ENCODE peak calls at places on chromosomes 5 and 9, in five cellular contexts. B is activated CD8-positive, alpha-beta T cell treated with anti-CD3 and anti-CD28 coated beads for 36 hours; N is right lobe of liver; L is B cell; Z is upper lobe of right lung. G is an unnamed sample.
A peak's percentile ranks its signal among the peaks of the same experiment; 100 is the strongest.

GRCh38 chr5:1112596-1113331 is 901 bp upstream of the SLC12A7 start:
- DNase-seq in B (no peak), N (no peak), L (no peak), Z (no peak), G (no peak)

GRCh38 chr5:124649548-124650501 is 96.6 kb downstream of the ZNF608 start:
- DNase-seq in B (peak; percentile 83), N (peak; percentile 84), L (peak; percentile 77), Z (peak; percentile 87), G (peak; percentile 84)

GRCh38 chr5:158812381-158812780 is 287.3 kb downstream of the EBF1 start:
- DNase-seq in B (peak; percentile 77), N (no peak), L (peak; percentile 55), Z (no peak), G (no peak)

GRCh38 chr5:81167078-81167477 is 66.0 kb upstream of the CKMT2 start:
- DNase-seq in B (no peak), N (no peak), L (no peak), Z (no peak), G (no peak)

GRCh38 chr5:140322751-140323731 is 20.1 kb upstream of the PFDN1 start:
- DNase-seq in B (no peak), N (no peak), L (no peak), Z (no peak), G (no peak)

GRCh38 chr5:84642795-84643194 is 258.1 kb upstream of the EDIL3 start:
- DNase-seq in B (no peak), N (no peak), L (no peak), Z (no peak), G (no peak)

GRCh38 chr5:113678924-113679575 is 165.6 kb downstream of the YTHDC2 start:
- DNase-seq in B (peak; percentile 45), N (no peak), L (no peak), Z (no peak), G (peak; percentile 24)

GRCh38 chr5:177310757-177311173 is 933 bp downstream of the MXD3 start:
- DNase-seq in B (peak; percentile 47), N (no peak), L (peak; percentile 67), Z (no peak), G (no peak)

GRCh38 chr9:124332321-124332720 is 74.6 kb downstream of the NEK6 start:
- DNase-seq in B (no peak), N (no peak), L (no peak), Z (no peak), G (no peak)

GRCh38 chr5:68464424-68464823 is 248.9 kb downstream of the PIK3R1 start:
- DNase-seq in B (peak; percentile 85), N (no peak), L (no peak), Z (no peak), G (no peak)

GRCh38 chr5:108650997-108651396 is 96.7 kb upstream of the FER start:
- DNase-seq in B (no peak), N (no peak), L (no peak), Z (no peak), G (no peak)

GRCh38 chr5:107542428-107542827 is 128.3 kb downstream of the EFNA5 start:
- DNase-seq in B (no peak), N (peak; percentile 63), L (no peak), Z (peak; percentile 82), G (no peak)

GRCh38 chr9:128946945-128947422 is 419 bp downstream of the DOLK start:
- DNase-seq in B (no peak), N (peak; percentile 65), L (no peak), Z (no peak), G (no peak)

GRCh38 chr9:107488400-107489143 is 997 bp downstream of the KLF4 start:
- DNase-seq in B (peak; percentile 27), N (peak; percentile 74), L (peak; percentile 72), Z (peak; percentile 91), G (peak; percentile 52)

GRCh38 chr5:173645437-173645807 is 29.0 kb upstream of the BOD1 start:
- DNase-seq in B (no peak), N (no peak), L (no peak), Z (peak; percentile 71), G (no peak)

GRCh38 chr5:67795781-67796477 is 419.6 kb upstream of the PIK3R1 start:
- DNase-seq in B (no peak), N (no peak), L (no peak), Z (no peak), G (no peak)

GRCh38 chr9:6842584-6842947 is 84.8 kb downstream of the KDM4C start:
- DNase-seq in B (no peak), N (no peak), L (no peak), Z (no peak), G (no peak)

GRCh38 chr9:104276709-104277245 is 182.7 kb downstream of the SMC2 start:
- DNase-seq in B (no peak), N (no peak), L (no peak), Z (no peak), G (no peak)

GRCh38 chr5:981466-981865 is 27.1 kb upstream of the NKD2 start:
- DNase-seq in B (no peak), N (no peak), L (no peak), Z (no peak), G (no peak)

GRCh38 chr9:103904242-103904641 is 189.9 kb upstream of the SMC2 start:
- DNase-seq in B (no peak), N (no peak), L (no peak), Z (no peak), G (no peak)

GRCh38 chr9:99807276-99807852 is 14.3 kb upstream of the NR4A3 start:
- DNase-seq in B (peak; percentile 83), N (peak; percentile 58), L (peak; percentile 67), Z (peak; percentile 66), G (peak; percentile 52)

GRCh38 chr5:96789794-96790193 is 18.0 kb downstream of the ERAP1 start:
- DNase-seq in B (no peak), N (no peak), L (no peak), Z (no peak), G (no peak)

GRCh38 chr9:113369583-113370140 is 7.1 kb downstream of the HDHD3 start:
- DNase-seq in B (no peak), N (peak; percentile 92), L (no peak), Z (no peak), G (no peak)

GRCh38 chr9:24479696-24480095 is 66.0 kb downstream of the IZUMO3 start:
- DNase-seq in B (no peak), N (no peak), L (no peak), Z (no peak), G (no peak)

GRCh38 chr9:76655121-76655531 is 109.1 kb upstream of the PCA3 start:
- DNase-seq in B (no peak), N (no peak), L (no peak), Z (no peak), G (no peak)

GRCh38 chr5:40258205-40258604 is 421.5 kb upstream of the PTGER4 start:
- DNase-seq in B (no peak), N (no peak), L (no peak), Z (no peak), G (no peak)

GRCh38 chr9:38386319-38386895 is 6.1 kb upstream of the ALDH1B1 start:
- DNase-seq in B (no peak), N (peak; percentile 78), L (no peak), Z (no peak), G (no peak)

GRCh38 chr9:106035810-106036209 is 341.5 kb downstream of the TMEM38B start:
- DNase-seq in B (no peak), N (no peak), L (no peak), Z (no peak), G (no peak)

GRCh38 chr9:136840877-136841645 is 1.2 kb upstream of the AJM1 start:
- DNase-seq in B (peak; percentile 44), N (peak; percentile 95), L (no peak), Z (no peak), G (no peak)

GRCh38 chr5:173474881-173475287 is 141.6 kb downstream of the BOD1 start:
- DNase-seq in B (no peak), N (no peak), L (no peak), Z (no peak), G (no peak)

GRCh38 chr5:821504-821903 is 29.3 kb downstream of the ZDHHC11 start:
- DNase-seq in B (no peak), N (no peak), L (no peak), Z (no peak), G (no peak)

GRCh38 chr9:134607971-134608370 is 33.6 kb upstream of the COL5A1 start:
- DNase-seq in B (no peak), N (no peak), L (no peak), Z (no peak), G (no peak)

GRCh38 chr9:87256973-87257372 is 240.7 kb upstream of the DAPK1 start:
- DNase-seq in B (no peak), N (no peak), L (no peak), Z (no peak), G (no peak)

GRCh38 chr5:146196459-146197048 is 6.9 kb upstream of the RBM27 start:
- DNase-seq in B (no peak), N (no peak), L (no peak), Z (no peak), G (no peak)

GRCh38 chr5:175857986-175858385 is 13.4 kb upstream of the CPLX2 start:
- DNase-seq in B (no peak), N (no peak), L (no peak), Z (no peak), G (no peak)
- TF ChIP-seq CTCF in B (no peak), N (no peak), L (no peak), Z (no peak), G (no peak)

DNA sequence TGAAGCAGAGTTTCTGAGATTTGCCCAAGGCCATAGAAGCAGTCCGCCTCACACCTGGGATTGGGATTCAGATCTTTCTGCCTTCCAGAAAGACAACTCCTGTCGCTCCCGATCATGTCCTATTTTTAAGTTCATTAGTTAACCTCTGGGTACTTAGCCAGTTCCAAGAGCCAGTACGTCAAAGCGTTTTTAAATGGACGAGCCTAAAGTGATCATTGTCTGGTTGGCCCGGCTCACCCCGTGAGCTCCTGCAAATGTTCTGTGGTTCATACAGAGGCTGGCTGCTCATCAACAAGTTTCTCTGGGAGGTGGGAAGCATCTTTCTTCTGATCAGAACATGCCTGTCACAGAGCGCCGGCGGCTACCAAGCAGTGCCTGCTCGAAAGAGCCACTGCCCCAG is 554.5 kb upstream of the WWC1 start:
- DNase-seq in B (no peak), N (no peak), L (no peak), Z (no peak), G (no peak)
- TF ChIP-seq CTCF in B (no peak), N (no peak), L (no peak), Z (no peak), G (no peak)

GRCh38 chr5:2207966-2208544 is 325.3 kb upstream of the IRX4 start:
- DNase-seq in B (peak; percentile 10), N (no peak), L (no peak), Z (peak; percentile 68), G (no peak)
- TF ChIP-seq CTCF in B (no peak), N (no peak), L (no peak), Z (peak; percentile 33), G (no peak)

DNA sequence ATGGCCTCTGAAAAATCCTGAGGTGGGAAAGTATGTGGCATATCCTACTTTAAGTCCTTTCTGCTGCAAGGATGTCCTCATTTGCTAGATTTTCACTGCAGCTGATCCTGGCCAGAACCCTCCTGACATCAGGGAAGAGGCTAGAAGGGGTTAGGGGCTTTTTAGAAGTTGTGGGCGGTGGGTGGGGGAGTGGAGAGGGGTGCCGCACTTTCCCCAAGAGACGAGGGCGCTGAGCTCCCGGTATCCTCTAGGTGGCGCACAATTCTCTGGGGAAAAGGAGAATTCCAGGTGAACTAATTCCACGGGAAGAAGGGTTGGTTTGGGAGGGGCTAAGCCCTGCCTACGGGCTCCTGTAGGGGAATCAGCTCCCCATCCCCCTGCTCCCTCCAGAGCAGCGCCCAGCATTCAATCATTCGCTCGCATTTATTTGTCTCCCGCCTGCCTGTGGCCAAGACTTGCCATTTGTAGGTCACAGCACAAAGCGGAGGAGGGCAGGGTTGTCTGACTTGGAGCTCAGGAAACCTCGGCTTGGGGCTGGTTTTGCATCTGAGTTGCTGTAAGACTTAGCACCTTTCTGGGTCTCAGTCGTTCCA is 42.9 kb upstream of the HAND1 start:
- DNase-seq in B (peak; percentile 20), N (no peak), L (no peak), Z (peak; percentile 73), G (peak; percentile 45)
- TF ChIP-seq CTCF in B (peak; percentile 75), N (peak; percentile 42), L (peak; percentile 26), Z (peak; percentile 69), G (peak; percentile 82)